ENCODE peak calls at places on chromosomes 13 and 19, in five cellular contexts. One of them, this sample, is unnamed.

GRCh38 chr13:40433577-40433976 is 232.9 kb downstream of the FOXO1 start:
- DNase-seq in pancreas: no peak
- DNase-seq in kidney: no peak
- DNase-seq in CD8-positive, alpha-beta memory T cell: peak; percentile 17
- DNase-seq in A549: no peak
- DNase-seq in this sample: no peak

GRCh38 chr13:18998389-18998788 is 183.2 kb downstream of the TUBA3C start:
- DNase-seq in pancreas: no peak
- DNase-seq in kidney: no peak
- DNase-seq in CD8-positive, alpha-beta memory T cell: no peak
- DNase-seq in A549: no peak
- DNase-seq in this sample: no peak

GRCh38 chr13:27481766-27482165 is 31.4 kb upstream of the MTIF3 start:
- DNase-seq in pancreas: peak; percentile 49
- DNase-seq in kidney: no peak
- DNase-seq in CD8-positive, alpha-beta memory T cell: no peak
- DNase-seq in A549: peak; percentile 51
- DNase-seq in this sample: peak; percentile 81

GRCh38 chr19:5943623-5944022 is 29.6 kb downstream of the CAPS start:
- DNase-seq in pancreas: no peak
- DNase-seq in kidney: no peak
- DNase-seq in CD8-positive, alpha-beta memory T cell: no peak
- DNase-seq in A549: no peak
- DNase-seq in this sample: no peak

GRCh38 chr13:98487522-98487921 is 89.4 kb downstream of the STK24 start:
- DNase-seq in pancreas: no peak
- DNase-seq in kidney: no peak
- DNase-seq in CD8-positive, alpha-beta memory T cell: no peak
- DNase-seq in A549: no peak
- DNase-seq in this sample: no peak

GRCh38 chr19:45790942-45791341 is 1.7 kb downstream of the DMWD start:
- DNase-seq in pancreas: no peak
- DNase-seq in kidney: no peak
- DNase-seq in CD8-positive, alpha-beta memory T cell: peak; percentile 20
- DNase-seq in A549: no peak
- DNase-seq in this sample: no peak

GRCh38 chr19:3649888-3650287 is 23.3 kb upstream of the CACTIN start:
- DNase-seq in pancreas: no peak
- DNase-seq in kidney: no peak
- DNase-seq in CD8-positive, alpha-beta memory T cell: no peak
- DNase-seq in A549: no peak
- DNase-seq in this sample: no peak

GRCh38 chr13:83935566-83935965 is 53.3 kb upstream of the SLITRK1 start:
- DNase-seq in pancreas: no peak
- DNase-seq in kidney: no peak
- DNase-seq in CD8-positive, alpha-beta memory T cell: no peak
- DNase-seq in A549: no peak
- DNase-seq in this sample: no peak

GRCh38 chr13:30790592-30790991 is 55.2 kb downstream of the ALOX5AP start:
- DNase-seq in pancreas: no peak
- DNase-seq in kidney: no peak
- DNase-seq in CD8-positive, alpha-beta memory T cell: no peak
- DNase-seq in A549: no peak
- DNase-seq in this sample: no peak

GRCh38 chr19:14405758-14406644 is 13.1 kb downstream of the DDX39A start:
- DNase-seq in pancreas: peak; percentile 94
- DNase-seq in kidney: peak; percentile 96
- DNase-seq in CD8-positive, alpha-beta memory T cell: peak; percentile 87
- DNase-seq in A549: peak; percentile 88
- DNase-seq in this sample: peak; percentile 99
- H3K27ac ChIP-seq in pancreas: peak overlapping the region; percentile 20
- H3K27ac ChIP-seq in kidney: no peak overlapping the region
- H3K27ac ChIP-seq in CD8-positive, alpha-beta memory T cell: no peak overlapping the region
- H3K27ac ChIP-seq in A549: peak overlapping the region; percentile 56
- H3K27ac ChIP-seq in this sample: peak overlapping the region; percentile 25

GRCh38 chr13:112781881-112782361 is 92.1 kb downstream of the ATP11A start:
- DNase-seq in pancreas: peak; percentile 56
- DNase-seq in kidney: no peak
- DNase-seq in CD8-positive, alpha-beta memory T cell: no peak
- DNase-seq in A549: no peak
- DNase-seq in this sample: no peak

GRCh38 chr13:112782433-112783010 is 92.7 kb downstream of the ATP11A start:
- DNase-seq in pancreas: no peak
- DNase-seq in kidney: no peak
- DNase-seq in CD8-positive, alpha-beta memory T cell: no peak
- DNase-seq in A549: no peak
- DNase-seq in this sample: no peak

GRCh38 chr13:112779856-112780604 is 90.2 kb downstream of the ATP11A start:
- DNase-seq in pancreas: no peak
- DNase-seq in kidney: no peak
- DNase-seq in CD8-positive, alpha-beta memory T cell: no peak
- DNase-seq in A549: no peak
- DNase-seq in this sample: no peak

GRCh38 chr13:112783135-112783945 is 93.5 kb downstream of the ATP11A start:
- DNase-seq in pancreas: no peak
- DNase-seq in kidney: no peak
- DNase-seq in CD8-positive, alpha-beta memory T cell: no peak
- DNase-seq in A549: no peak
- DNase-seq in this sample: no peak

DNA sequence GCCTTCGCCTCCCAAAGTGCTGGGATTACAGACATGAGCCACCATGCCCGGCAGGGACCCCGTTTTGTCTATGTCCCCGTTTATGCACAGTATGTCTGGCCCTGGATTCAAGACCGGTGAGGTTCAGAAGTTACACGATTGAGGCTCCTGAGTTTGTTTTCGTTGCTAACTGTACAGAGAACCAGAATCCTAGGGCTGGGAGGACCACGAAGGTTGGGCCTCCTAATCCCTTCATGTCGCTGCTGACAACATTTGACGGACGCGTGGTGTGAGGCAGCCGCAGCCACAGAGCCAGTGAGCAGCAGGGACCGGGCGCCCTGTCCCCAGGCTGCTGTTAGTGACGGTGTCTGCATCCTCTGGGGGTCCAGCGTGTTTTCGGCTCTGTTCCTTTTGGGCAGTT is 91.4 kb downstream of the ATP11A start:
- DNase-seq in pancreas: no peak
- DNase-seq in kidney: no peak
- DNase-seq in CD8-positive, alpha-beta memory T cell: no peak
- DNase-seq in A549: no peak
- DNase-seq in this sample: no peak
- H3K27ac ChIP-seq in pancreas: no peak overlapping the region
- H3K27ac ChIP-seq in kidney: no peak overlapping the region
- H3K27ac ChIP-seq in CD8-positive, alpha-beta memory T cell: no peak overlapping the region
- H3K27ac ChIP-seq in A549: no peak overlapping the region
- H3K27ac ChIP-seq in this sample: no peak overlapping the region

GRCh38 chr19:48253999-48254398 is 1.7 kb downstream of the CARD8 start:
- DNase-seq in pancreas: no peak
- DNase-seq in kidney: no peak
- DNase-seq in CD8-positive, alpha-beta memory T cell: no peak
- DNase-seq in A549: no peak
- DNase-seq in this sample: no peak
- H3K27ac ChIP-seq in pancreas: no peak overlapping the region
- H3K27ac ChIP-seq in kidney: no peak overlapping the region
- H3K27ac ChIP-seq in CD8-positive, alpha-beta memory T cell: no peak overlapping the region
- H3K27ac ChIP-seq in A549: no peak overlapping the region
- H3K27ac ChIP-seq in this sample: no peak overlapping the region

DNA sequence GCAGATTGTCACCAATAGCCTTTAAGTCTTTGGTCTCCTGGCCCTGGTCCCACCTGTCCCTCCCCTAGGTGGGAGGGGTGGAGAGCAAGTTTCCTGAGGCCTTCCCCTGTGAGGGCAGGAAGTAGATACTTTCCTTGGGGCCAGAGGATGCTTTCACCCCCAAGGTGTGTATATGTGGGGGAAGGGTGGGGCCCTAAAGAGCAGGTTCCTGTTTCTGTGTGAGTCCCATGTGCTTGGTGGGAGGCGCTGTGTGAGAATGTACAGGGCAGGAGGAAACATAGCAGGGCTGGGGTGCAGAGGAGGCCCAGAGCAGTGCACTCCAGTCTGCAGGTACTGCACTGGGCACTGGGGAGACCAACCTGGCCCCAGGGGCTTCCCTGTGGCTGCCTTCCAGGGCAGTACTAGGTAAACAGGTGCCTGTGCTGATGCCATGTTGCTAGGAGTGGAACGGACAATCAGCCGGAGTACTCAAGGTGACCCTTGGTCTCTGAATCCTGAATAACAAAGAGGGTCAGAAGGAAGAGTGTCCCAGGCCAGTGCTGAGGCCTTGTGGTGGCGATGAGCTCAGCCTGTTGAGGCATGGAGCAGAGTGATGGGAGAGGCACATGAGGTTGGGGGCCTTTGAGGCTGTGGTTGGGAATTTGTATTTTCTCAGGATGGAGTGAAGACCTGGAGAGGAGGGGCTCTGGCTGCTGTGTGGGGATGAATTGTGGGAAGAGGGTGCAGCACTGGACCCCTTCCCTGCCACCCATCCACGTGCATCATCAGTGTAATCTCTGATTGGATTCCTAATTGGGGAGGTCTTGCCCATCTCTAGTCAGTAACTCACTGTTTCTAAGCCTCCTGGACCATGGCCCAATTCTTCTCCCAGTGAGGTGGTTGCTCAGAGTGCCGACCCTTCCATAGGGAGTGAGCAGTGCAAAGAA is 5.1 kb downstream of the EGLN2 start:
- DNase-seq in pancreas: peak; percentile 82
- DNase-seq in kidney: peak; percentile 81
- DNase-seq in CD8-positive, alpha-beta memory T cell: peak; percentile 63
- DNase-seq in A549: no peak
- DNase-seq in this sample: no peak
- H3K27ac ChIP-seq in pancreas: peak overlapping the region; percentile 53
- H3K27ac ChIP-seq in kidney: peak overlapping the region; percentile 73
- H3K27ac ChIP-seq in CD8-positive, alpha-beta memory T cell: peak overlapping the region; percentile 77
- H3K27ac ChIP-seq in A549: peak overlapping the region; percentile 14
- H3K27ac ChIP-seq in this sample: peak overlapping the region; percentile 13

DNA sequence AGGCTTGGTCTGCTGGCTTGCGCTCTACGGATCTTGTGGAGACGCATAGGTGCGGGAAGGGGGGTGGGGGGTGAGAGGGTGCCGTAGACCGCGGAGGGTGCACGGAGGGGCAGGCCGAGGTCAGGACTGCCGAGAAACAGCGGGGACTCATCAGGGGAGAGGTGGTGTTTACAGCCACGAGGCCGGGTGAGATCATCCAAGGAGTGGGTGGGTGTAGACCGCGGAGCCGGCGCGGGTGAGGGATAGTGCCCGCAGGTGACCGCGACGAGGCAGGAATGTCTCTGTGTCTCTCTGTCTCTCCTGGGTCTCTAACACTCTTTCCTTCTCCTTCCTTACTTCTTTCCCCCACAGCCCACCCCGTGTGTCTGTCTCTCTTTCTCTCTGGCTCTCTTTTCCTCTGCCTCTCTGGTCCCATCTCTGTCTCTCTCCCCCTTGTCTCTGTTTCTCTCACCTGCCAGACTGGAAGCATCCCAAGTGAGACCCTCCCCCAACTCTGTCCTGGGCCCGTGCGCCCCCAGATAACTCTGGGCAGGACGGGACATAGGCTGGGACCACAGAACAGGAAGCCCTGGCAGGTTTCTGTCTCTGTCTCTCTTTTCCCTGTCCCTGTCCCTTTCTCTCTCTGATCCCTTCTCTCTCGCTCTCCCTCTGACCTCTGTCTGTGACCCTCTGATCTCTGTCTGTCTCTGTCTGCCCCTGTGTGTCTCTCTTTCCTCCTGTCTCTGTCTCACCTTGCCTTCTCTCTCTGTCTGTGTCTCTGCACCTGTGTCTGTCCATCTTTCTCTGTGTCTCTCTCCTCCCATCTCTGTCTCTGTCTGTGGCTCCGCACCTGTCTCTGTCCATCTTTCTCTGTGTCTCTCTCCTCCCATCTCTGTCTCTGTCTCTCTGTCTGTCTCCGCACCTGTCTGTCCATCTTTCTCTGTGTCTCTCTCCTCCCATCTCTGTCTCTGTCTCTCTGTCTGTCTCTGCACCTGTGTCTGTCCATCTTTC is 1.8 kb upstream of the KLK4 start:
- DNase-seq in pancreas: no peak
- DNase-seq in kidney: no peak
- DNase-seq in CD8-positive, alpha-beta memory T cell: no peak
- DNase-seq in A549: no peak
- DNase-seq in this sample: no peak
- H3K27ac ChIP-seq in pancreas: no peak overlapping the region
- H3K27ac ChIP-seq in kidney: no peak overlapping the region
- H3K27ac ChIP-seq in CD8-positive, alpha-beta memory T cell: no peak overlapping the region
- H3K27ac ChIP-seq in A549: no peak overlapping the region
- H3K27ac ChIP-seq in this sample: no peak overlapping the region

GRCh38 chr19:34430738-34431625 is 2.8 kb downstream of the UBA2 start:
- DNase-seq in pancreas: no peak
- DNase-seq in kidney: no peak
- DNase-seq in CD8-positive, alpha-beta memory T cell: peak; percentile 12
- DNase-seq in A549: peak; percentile 84
- DNase-seq in this sample: peak; percentile 66
- H3K27ac ChIP-seq in pancreas: no peak overlapping the region
- H3K27ac ChIP-seq in kidney: no peak overlapping the region
- H3K27ac ChIP-seq in CD8-positive, alpha-beta memory T cell: no peak overlapping the region
- H3K27ac ChIP-seq in A549: no peak overlapping the region
- H3K27ac ChIP-seq in this sample: no peak overlapping the region

DNA sequence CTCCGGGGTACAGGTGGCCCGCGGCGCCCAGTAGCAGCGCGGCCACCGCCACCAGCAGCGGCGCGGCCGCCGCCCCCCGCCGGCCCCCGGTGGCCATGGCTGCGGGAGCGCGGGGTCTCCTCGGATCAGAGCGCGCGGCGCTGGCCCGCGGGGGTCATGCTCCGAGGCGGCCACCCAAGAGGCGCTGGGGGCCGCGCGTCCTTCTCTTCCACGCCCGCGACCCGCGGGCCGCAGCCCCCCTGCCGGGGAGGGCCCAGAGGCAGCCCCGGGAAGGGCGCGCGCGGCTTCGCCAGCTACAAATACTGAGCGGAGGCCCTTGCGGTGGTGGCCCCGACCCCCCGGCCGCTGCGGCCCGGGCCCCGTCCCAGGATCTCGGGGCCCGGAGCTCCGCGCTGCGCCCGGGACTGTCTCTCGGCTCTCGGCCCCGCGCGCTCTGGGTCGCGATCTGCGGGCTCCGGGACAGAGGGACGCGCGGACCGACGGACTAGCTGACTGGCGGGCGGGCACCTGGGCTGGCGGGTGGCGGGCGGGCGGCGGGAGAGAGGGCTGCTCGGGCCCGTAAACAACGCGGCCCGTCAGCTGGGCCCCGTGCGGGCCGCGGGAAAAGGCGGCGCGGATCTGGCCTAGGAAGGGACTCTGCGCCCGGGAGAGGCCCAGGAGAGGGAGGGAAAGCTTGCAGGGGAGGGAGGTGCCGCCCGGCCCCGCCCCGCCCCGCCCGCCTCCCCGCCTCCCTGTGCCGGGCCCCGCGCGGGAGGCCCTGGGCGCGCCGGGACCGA is at the start of gene INSR:
- DNase-seq in pancreas: peak; percentile 93
- DNase-seq in kidney: peak; percentile 95
- DNase-seq in CD8-positive, alpha-beta memory T cell: no peak
- DNase-seq in A549: peak; percentile 85
- DNase-seq in this sample: peak; percentile 93
- H3K27ac ChIP-seq in pancreas: peak within 1 kb of the TSS; percentile 98
- H3K27ac ChIP-seq in kidney: peak within 1 kb of the TSS; percentile 85
- H3K27ac ChIP-seq in CD8-positive, alpha-beta memory T cell: no peak within 1 kb of the TSS
- H3K27ac ChIP-seq in A549: peak within 1 kb of the TSS; percentile 93
- H3K27ac ChIP-seq in this sample: no peak within 1 kb of the TSS